ENCODE peak calls at places on chromosomes 16 and 17, in six cellular contexts. D, C, S, Q, M and X are unnamed samples.

GRCh38 chr17:43134774-43135453 is 9.8 kb upstream of the BRCA1 start:
- DNase-seq in S (no peak), D (no peak), Q (no peak), C (no peak), M (no peak), X (no peak)

GRCh38 chr16:13995194-13995593 is 75.2 kb downstream of the ERCC4 start:
- DNase-seq in D (no peak), C (no peak), M (no peak), Q (no peak), S (no peak), X (no peak)

GRCh38 chr16:11547517-11547916 is 39.2 kb downstream of the LITAF start:
- DNase-seq in Q (no peak), D (no peak), C (no peak), M (no peak), S (no peak), X (no peak)

GRCh38 chr16:63530208-63530607 is 1494.0 kb upstream of the CDH8 start:
- DNase-seq in S (no peak), M (no peak), C (no peak), Q (no peak), D (no peak), X (no peak)

GRCh38 chr16:2450535-2450934 is 9.4 kb upstream of the TEDC2 start:
- DNase-seq in M (no peak), S (no peak), Q (no peak), C (no peak), D (no peak), X (no peak)

GRCh38 chr16:76970087-76970744 is 220.8 kb upstream of the MON1B start:
- DNase-seq in D (no peak), S (no peak), Q (no peak), C (no peak), M (no peak), X (no peak)

GRCh38 chr17:79664925-79665738 is 54.3 kb upstream of the RBFOX3 start:
- DNase-seq in M (peak), D (peak), C (no peak), Q (peak), S (peak), X (no peak)

GRCh38 chr16:17448640-17449638 is 21.8 kb downstream of the XYLT1 start:
- DNase-seq in M (peak), S (no peak), D (no peak), Q (peak), C (no peak), X (no peak)

GRCh38 chr17:8821446-8822105 is 22.4 kb upstream of the MFSD6L start:
- DNase-seq in D (no peak), C (no peak), Q (peak), S (no peak), M (no peak), X (no peak)

GRCh38 chr17:14950216-14950615 is 314.9 kb downstream of the PMP22 start:
- DNase-seq in M (no peak), S (no peak), C (no peak), D (no peak), Q (no peak), X (no peak)

GRCh38 chr16:82055728-82056549 is 20.9 kb downstream of the HSD17B2 start:
- DNase-seq in M (no peak), Q (no peak), D (no peak), S (no peak), C (no peak), X (no peak)